ENCODE peak calls at places on chromosomes 11 and 22, in eight cellular contexts. E is activated T-cell treated with anti-CD3 and anti-CD28 coated beads, Interleukin-2, amount 50 U/mL, for 72 hours; Y is NCI-H2029 treated with DMSO at 0.1 percent for 48 hours; I is GDM1; A is hypothalamus; W is endodermal cell; F is small intestine; J is retina. Q is an unnamed sample.

GRCh38 chr11:18013790-18014507 is 1.1 kb upstream of the SERGEF start:
- DNase-seq in J (no peak), I (no peak), F (no peak), W (peak), Y (no peak), E (no peak), A (no peak), Q (peak)

GRCh38 chr11:117690484-117691205 is 106.4 kb downstream of the DSCAML1 start:
- DNase-seq in W (no peak), Y (no peak), E (no peak), A (no peak), F (no peak), J (no peak), I (no peak), Q (no peak)

GRCh38 chr11:72224587-72225410 is at the start of gene INPPL1:
- DNase-seq in A (peak), J (peak), I (no peak), Y (no peak), F (peak), W (peak), E (peak), Q (peak)

GRCh38 chr22:29311468-29312217 is 3.9 kb downstream of the RASL10A start:
- DNase-seq in W (no peak), Y (no peak), F (no peak), A (no peak), E (no peak), J (no peak), I (no peak), Q (no peak)

GRCh38 chr11:88089134-88089533 is 86.1 kb downstream of the RAB38 start:
- DNase-seq in W (no peak), E (no peak), Y (no peak), I (no peak), J (no peak), A (no peak), F (no peak), Q (no peak)

GRCh38 chr11:94864646-94865045 is 96.5 kb downstream of the AMOTL1 start:
- DNase-seq in W (no peak), F (no peak), A (no peak), Y (no peak), J (no peak), E (no peak), I (no peak), Q (peak)

GRCh38 chr22:45310331-45311032 is 748 bp downstream of the FAM118A start:
- DNase-seq in I (no peak), F (no peak), Y (no peak), W (peak), J (peak), E (peak), A (no peak), Q (peak)

GRCh38 chr11:107006076-107006833 is 12.0 kb downstream of the GUCY1A2 start:
- DNase-seq in I (no peak), W (no peak), F (no peak), Y (no peak), E (no peak), J (no peak), A (no peak), Q (no peak)

GRCh38 chr22:46694423-46695170 is 43.5 kb downstream of the CERK start:
- DNase-seq in I (no peak), Y (no peak), F (no peak), A (no peak), J (no peak), E (no peak), W (no peak), Q (no peak)

GRCh38 chr22:26648011-26648497 is 9.3 kb upstream of the MIAT start:
- DNase-seq in E (peak), J (peak), F (peak), W (peak), I (no peak), Y (peak), A (no peak), Q (peak)

GRCh38 chr22:48331691-48332220 is 1495.9 kb downstream of the BRD1 start:
- DNase-seq in W (no peak), I (no peak), E (no peak), Y (no peak), A (no peak), F (no peak), J (no peak), Q (no peak)

GRCh38 chr11:6734616-6735015 is 37.2 kb downstream of the OR2AG2 start:
- DNase-seq in W (no peak), E (no peak), I (no peak), F (no peak), Y (no peak), J (no peak), A (no peak), Q (no peak)

GRCh38 chr11:132821027-132821426 is 711.3 kb downstream of the OPCML start:
- DNase-seq in I (no peak), J (no peak), Y (no peak), F (no peak), W (no peak), A (no peak), E (no peak), Q (peak)

Q was measured in mesendoderm.